ENCODE peak calls at places on chromosomes 5 and 9, in ten cellular contexts. One of them, this sample, is unnamed.

GRCh38 chr5:178438746-178439260 is 151.4 kb downstream of the COL23A1 start:
- DNase-seq in A549: no peak
- DNase-seq in stomach: no peak
- DNase-seq in tibial nerve: no peak
- DNase-seq in esophagus muscularis mucosa: no peak
- DNase-seq in sigmoid colon: peak; percentile 53
- DNase-seq in transverse colon: no peak
- DNase-seq in suprapubic skin: no peak
- DNase-seq in H1: no peak
- DNase-seq in SK-N-SH: no peak
- DNase-seq in this sample: no peak

GRCh38 chr5:72417333-72418062 is 89.7 kb downstream of the ZNF366 start:
- DNase-seq in A549: no peak
- DNase-seq in stomach: no peak
- DNase-seq in tibial nerve: no peak
- DNase-seq in esophagus muscularis mucosa: no peak
- DNase-seq in sigmoid colon: no peak
- DNase-seq in transverse colon: no peak
- DNase-seq in suprapubic skin: no peak
- DNase-seq in H1: no peak
- DNase-seq in SK-N-SH: no peak
- DNase-seq in this sample: no peak

GRCh38 chr9:12759767-12760166 is 15.1 kb upstream of the LURAP1L start:
- DNase-seq in A549: no peak
- DNase-seq in stomach: no peak
- DNase-seq in tibial nerve: no peak
- DNase-seq in esophagus muscularis mucosa: no peak
- DNase-seq in sigmoid colon: no peak
- DNase-seq in transverse colon: no peak
- DNase-seq in suprapubic skin: no peak
- DNase-seq in H1: no peak
- DNase-seq in SK-N-SH: no peak
- DNase-seq in this sample: no peak

GRCh38 chr5:159713773-159714172 is 202.5 kb upstream of the ADRA1B start:
- DNase-seq in A549: no peak
- DNase-seq in stomach: no peak
- DNase-seq in tibial nerve: no peak
- DNase-seq in esophagus muscularis mucosa: no peak
- DNase-seq in sigmoid colon: no peak
- DNase-seq in transverse colon: no peak
- DNase-seq in suprapubic skin: no peak
- DNase-seq in H1: no peak
- DNase-seq in SK-N-SH: no peak
- DNase-seq in this sample: no peak

GRCh38 chr9:110710420-110710819 is 41.8 kb downstream of the MUSK start:
- DNase-seq in A549: no peak
- DNase-seq in stomach: no peak
- DNase-seq in tibial nerve: no peak
- DNase-seq in esophagus muscularis mucosa: no peak
- DNase-seq in sigmoid colon: no peak
- DNase-seq in transverse colon: no peak
- DNase-seq in suprapubic skin: no peak
- DNase-seq in H1: no peak
- DNase-seq in SK-N-SH: no peak
- DNase-seq in this sample: no peak

GRCh38 chr5:14545308-14545707 is 36.3 kb upstream of the OTULINL start:
- DNase-seq in A549: no peak
- DNase-seq in stomach: no peak
- DNase-seq in tibial nerve: no peak
- DNase-seq in esophagus muscularis mucosa: no peak
- DNase-seq in sigmoid colon: no peak
- DNase-seq in transverse colon: no peak
- DNase-seq in suprapubic skin: no peak
- DNase-seq in H1: no peak
- DNase-seq in SK-N-SH: no peak
- DNase-seq in this sample: no peak

GRCh38 chr5:41636605-41637004 is 126.2 kb upstream of the PLCXD3 start:
- DNase-seq in A549: peak; percentile 48
- DNase-seq in stomach: no peak
- DNase-seq in tibial nerve: no peak
- DNase-seq in esophagus muscularis mucosa: no peak
- DNase-seq in sigmoid colon: no peak
- DNase-seq in transverse colon: no peak
- DNase-seq in suprapubic skin: no peak
- DNase-seq in H1: peak; percentile 52
- DNase-seq in SK-N-SH: peak; percentile 21
- DNase-seq in this sample: peak; percentile 20

GRCh38 chr5:40221796-40222195 is 457.9 kb upstream of the PTGER4 start:
- DNase-seq in A549: no peak
- DNase-seq in stomach: no peak
- DNase-seq in tibial nerve: no peak
- DNase-seq in esophagus muscularis mucosa: no peak
- DNase-seq in sigmoid colon: no peak
- DNase-seq in transverse colon: no peak
- DNase-seq in suprapubic skin: no peak
- DNase-seq in H1: no peak
- DNase-seq in SK-N-SH: no peak
- DNase-seq in this sample: no peak

GRCh38 chr9:9078301-9078700 is 1278.7 kb upstream of the DMAC1 start:
- DNase-seq in A549: no peak
- DNase-seq in stomach: no peak
- DNase-seq in tibial nerve: no peak
- DNase-seq in esophagus muscularis mucosa: no peak
- DNase-seq in sigmoid colon: no peak
- DNase-seq in transverse colon: no peak
- DNase-seq in suprapubic skin: no peak
- DNase-seq in H1: no peak
- DNase-seq in SK-N-SH: no peak
- DNase-seq in this sample: no peak

GRCh38 chr9:122128432-122129343 is 30.9 kb downstream of the NDUFA8 start:
- DNase-seq in A549: no peak
- DNase-seq in stomach: no peak
- DNase-seq in tibial nerve: no peak
- DNase-seq in esophagus muscularis mucosa: no peak
- DNase-seq in sigmoid colon: peak; percentile 66
- DNase-seq in transverse colon: no peak
- DNase-seq in suprapubic skin: no peak
- DNase-seq in H1: no peak
- DNase-seq in SK-N-SH: no peak
- DNase-seq in this sample: peak; percentile 32

GRCh38 chr5:173825215-173825865 is 62.8 kb upstream of the CPEB4 start:
- DNase-seq in A549: peak; percentile 20
- DNase-seq in stomach: no peak
- DNase-seq in tibial nerve: no peak
- DNase-seq in esophagus muscularis mucosa: no peak
- DNase-seq in sigmoid colon: no peak
- DNase-seq in transverse colon: no peak
- DNase-seq in suprapubic skin: no peak
- DNase-seq in H1: no peak
- DNase-seq in SK-N-SH: peak; percentile 50
- DNase-seq in this sample: no peak

GRCh38 chr9:93459432-93459847 is 6.1 kb upstream of the FAM120AOS start:
- DNase-seq in A549: no peak
- DNase-seq in stomach: no peak
- DNase-seq in tibial nerve: no peak
- DNase-seq in esophagus muscularis mucosa: no peak
- DNase-seq in sigmoid colon: no peak
- DNase-seq in transverse colon: no peak
- DNase-seq in suprapubic skin: no peak
- DNase-seq in H1: no peak
- DNase-seq in SK-N-SH: no peak
- DNase-seq in this sample: no peak

GRCh38 chr9:93461414-93461743 is 8.0 kb upstream of the FAM120AOS start:
- DNase-seq in A549: no peak
- DNase-seq in stomach: no peak
- DNase-seq in tibial nerve: no peak
- DNase-seq in esophagus muscularis mucosa: no peak
- DNase-seq in sigmoid colon: no peak
- DNase-seq in transverse colon: no peak
- DNase-seq in suprapubic skin: no peak
- DNase-seq in H1: no peak
- DNase-seq in SK-N-SH: no peak
- DNase-seq in this sample: no peak

GRCh38 chr9:93458702-93459101 is 5.3 kb upstream of the FAM120AOS start:
- DNase-seq in A549: no peak
- DNase-seq in stomach: no peak
- DNase-seq in tibial nerve: no peak
- DNase-seq in esophagus muscularis mucosa: no peak
- DNase-seq in sigmoid colon: no peak
- DNase-seq in transverse colon: no peak
- DNase-seq in suprapubic skin: no peak
- DNase-seq in H1: no peak
- DNase-seq in SK-N-SH: no peak
- DNase-seq in this sample: no peak

GRCh38 chr9:93461810-93462209 is 8.4 kb upstream of the FAM120AOS start:
- DNase-seq in A549: no peak
- DNase-seq in stomach: no peak
- DNase-seq in tibial nerve: no peak
- DNase-seq in esophagus muscularis mucosa: no peak
- DNase-seq in sigmoid colon: no peak
- DNase-seq in transverse colon: no peak
- DNase-seq in suprapubic skin: no peak
- DNase-seq in H1: no peak
- DNase-seq in SK-N-SH: no peak
- DNase-seq in this sample: no peak

GRCh38 chr9:93460689-93461413 is 7.5 kb upstream of the FAM120AOS start:
- DNase-seq in A549: no peak
- DNase-seq in stomach: no peak
- DNase-seq in tibial nerve: no peak
- DNase-seq in esophagus muscularis mucosa: no peak
- DNase-seq in sigmoid colon: no peak
- DNase-seq in transverse colon: no peak
- DNase-seq in suprapubic skin: no peak
- DNase-seq in H1: no peak
- DNase-seq in SK-N-SH: no peak
- DNase-seq in this sample: no peak
- H3K4me1 ChIP-seq in A549: peaks cover 82% of the 10 kb centered on the region
- H3K4me1 ChIP-seq in stomach: peaks cover 57% of the 10 kb centered on the region
- H3K4me1 ChIP-seq in tibial nerve: peaks cover 28% of the 10 kb centered on the region
- H3K4me1 ChIP-seq in esophagus muscularis mucosa: peaks cover 71% of the 10 kb centered on the region
- H3K4me1 ChIP-seq in sigmoid colon: peaks cover 72% of the 10 kb centered on the region
- H3K4me1 ChIP-seq in transverse colon: peaks cover 97% of the 10 kb centered on the region
- H3K4me1 ChIP-seq in suprapubic skin: peaks cover 60% of the 10 kb centered on the region
- H3K4me1 ChIP-seq in H1: peaks cover 3% of the 10 kb centered on the region
- H3K4me1 ChIP-seq in SK-N-SH: peaks cover 15% of the 10 kb centered on the region
- H3K4me1 ChIP-seq in this sample: peaks cover 6% of the 10 kb centered on the region

GRCh38 chr9:132888151-132888550 is 9.5 kb downstream of the SPACA9 start:
- DNase-seq in A549: no peak
- DNase-seq in stomach: no peak
- DNase-seq in tibial nerve: no peak
- DNase-seq in esophagus muscularis mucosa: no peak
- DNase-seq in sigmoid colon: no peak
- DNase-seq in transverse colon: no peak
- DNase-seq in suprapubic skin: no peak
- DNase-seq in H1: no peak
- DNase-seq in SK-N-SH: no peak
- DNase-seq in this sample: no peak
- H3K4me3 ChIP-seq in A549: no peak overlapping the region
- H3K4me3 ChIP-seq in stomach: no peak overlapping the region
- H3K4me3 ChIP-seq in tibial nerve: no peak overlapping the region
- H3K4me3 ChIP-seq in esophagus muscularis mucosa: no peak overlapping the region
- H3K4me3 ChIP-seq in sigmoid colon: no peak overlapping the region
- H3K4me3 ChIP-seq in transverse colon: no peak overlapping the region
- H3K4me3 ChIP-seq in suprapubic skin: no peak overlapping the region
- H3K4me3 ChIP-seq in H1: no peak overlapping the region
- H3K4me3 ChIP-seq in SK-N-SH: no peak overlapping the region
- H3K4me3 ChIP-seq in this sample: no peak overlapping the region

GRCh38 chr9:86604741-86605140 is 250.5 kb upstream of the TUT7 start:
- DNase-seq in A549: no peak
- DNase-seq in stomach: no peak
- DNase-seq in tibial nerve: no peak
- DNase-seq in esophagus muscularis mucosa: no peak
- DNase-seq in sigmoid colon: no peak
- DNase-seq in transverse colon: no peak
- DNase-seq in suprapubic skin: no peak
- DNase-seq in H1: no peak
- DNase-seq in SK-N-SH: no peak
- DNase-seq in this sample: no peak

GRCh38 chr9:86600977-86601376 is 246.8 kb upstream of the TUT7 start:
- DNase-seq in A549: no peak
- DNase-seq in stomach: no peak
- DNase-seq in tibial nerve: no peak
- DNase-seq in esophagus muscularis mucosa: no peak
- DNase-seq in sigmoid colon: no peak
- DNase-seq in transverse colon: no peak
- DNase-seq in suprapubic skin: no peak
- DNase-seq in H1: no peak
- DNase-seq in SK-N-SH: no peak
- DNase-seq in this sample: no peak

GRCh38 chr9:86601697-86602096 is 247.5 kb upstream of the TUT7 start:
- DNase-seq in A549: no peak
- DNase-seq in stomach: no peak
- DNase-seq in tibial nerve: no peak
- DNase-seq in esophagus muscularis mucosa: no peak
- DNase-seq in sigmoid colon: no peak
- DNase-seq in transverse colon: no peak
- DNase-seq in suprapubic skin: no peak
- DNase-seq in H1: no peak
- DNase-seq in SK-N-SH: no peak
- DNase-seq in this sample: no peak

GRCh38 chr9:86600291-86600690 is 246.1 kb upstream of the TUT7 start:
- DNase-seq in A549: no peak
- DNase-seq in stomach: no peak
- DNase-seq in tibial nerve: no peak
- DNase-seq in esophagus muscularis mucosa: no peak
- DNase-seq in sigmoid colon: no peak
- DNase-seq in transverse colon: no peak
- DNase-seq in suprapubic skin: no peak
- DNase-seq in H1: no peak
- DNase-seq in SK-N-SH: no peak
- DNase-seq in this sample: no peak

DNA sequence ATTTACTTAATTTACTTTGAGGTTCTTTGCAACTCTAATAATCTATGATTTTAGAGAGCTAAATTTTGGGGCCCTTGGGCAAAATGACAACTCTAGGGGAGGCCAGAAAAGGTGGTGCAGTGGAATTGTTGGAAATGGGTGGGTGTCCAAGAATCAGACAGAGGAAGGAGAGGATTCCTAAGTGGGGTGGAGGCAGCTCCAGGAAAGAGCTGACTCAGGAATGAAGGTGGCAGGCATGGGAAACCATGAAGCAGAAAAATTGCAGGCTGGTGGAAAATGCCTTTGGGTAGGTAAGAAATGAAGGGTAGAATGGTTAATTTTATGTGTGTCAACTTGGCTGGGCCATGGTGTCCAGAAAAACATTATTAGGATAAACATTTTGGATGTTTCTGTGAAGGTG is 248.5 kb upstream of the TUT7 start:
- DNase-seq in A549: no peak
- DNase-seq in stomach: no peak
- DNase-seq in tibial nerve: no peak
- DNase-seq in esophagus muscularis mucosa: no peak
- DNase-seq in sigmoid colon: no peak
- DNase-seq in transverse colon: no peak
- DNase-seq in suprapubic skin: no peak
- DNase-seq in H1: no peak
- DNase-seq in SK-N-SH: no peak
- DNase-seq in this sample: no peak
- TF ChIP-seq EP300 in A549: no peak
- TF ChIP-seq EP300 in stomach: no peak
- TF ChIP-seq EP300 in tibial nerve: no peak
- TF ChIP-seq EP300 in esophagus muscularis mucosa: no peak
- TF ChIP-seq EP300 in sigmoid colon: no peak
- TF ChIP-seq EP300 in transverse colon: no peak
- TF ChIP-seq EP300 in suprapubic skin: no peak
- TF ChIP-seq EP300 in H1: no peak
- TF ChIP-seq EP300 in SK-N-SH: no peak
- TF ChIP-seq EP300 in this sample: no peak

GRCh38 chr5:114790403-114790792 is 379.3 kb downstream of the TRIM36 start:
- DNase-seq in A549: no peak
- DNase-seq in stomach: no peak
- DNase-seq in tibial nerve: no peak
- DNase-seq in esophagus muscularis mucosa: no peak
- DNase-seq in sigmoid colon: no peak
- DNase-seq in transverse colon: no peak
- DNase-seq in suprapubic skin: no peak
- DNase-seq in H1: no peak
- DNase-seq in SK-N-SH: no peak
- DNase-seq in this sample: no peak
- H3K4me1 ChIP-seq in A549: no peaks in the 10 kb centered on the region
- H3K4me1 ChIP-seq in stomach: no peaks in the 10 kb centered on the region
- H3K4me1 ChIP-seq in tibial nerve: no peaks in the 10 kb centered on the region
- H3K4me1 ChIP-seq in esophagus muscularis mucosa: no peaks in the 10 kb centered on the region
- H3K4me1 ChIP-seq in sigmoid colon: no peaks in the 10 kb centered on the region
- H3K4me1 ChIP-seq in transverse colon: no peaks in the 10 kb centered on the region
- H3K4me1 ChIP-seq in suprapubic skin: no peaks in the 10 kb centered on the region
- H3K4me1 ChIP-seq in H1: no peaks in the 10 kb centered on the region
- H3K4me1 ChIP-seq in SK-N-SH: no peaks in the 10 kb centered on the region
- H3K4me1 ChIP-seq in this sample: no peaks in the 10 kb centered on the region